ENCODE peak calls at places on chromosomes 12 and 14, in five cellular contexts. One of them, this sample, is unnamed.

GRCh38 chr12:34396006-34396860 is 373.9 kb downstream of the ALG10 start:
- DNase-seq in iPS-NIHi11: peak
- DNase-seq in hippocampal formation: no peak
- DNase-seq in CD8-positive, alpha-beta T cell: no peak
- DNase-seq in activated naive CD4-positive, alpha-beta T cell treated with anti-CD3 and anti-CD28 coated beads, Interleukin-2, amount 50 U/mL, for 16 hours: peak
- DNase-seq in this sample: no peak

GRCh38 chr12:102095677-102096263 is 24.1 kb downstream of the NUP37 start:
- DNase-seq in activated naive CD4-positive, alpha-beta T cell treated with anti-CD3 and anti-CD28 coated beads, Interleukin-2, amount 50 U/mL, for 16 hours: no peak
- DNase-seq in hippocampal formation: no peak
- DNase-seq in CD8-positive, alpha-beta T cell: no peak
- DNase-seq in iPS-NIHi11: no peak
- DNase-seq in this sample: peak

GRCh38 chr12:50597200-50598195 is 92.7 kb downstream of the DIP2B start:
- DNase-seq in activated naive CD4-positive, alpha-beta T cell treated with anti-CD3 and anti-CD28 coated beads, Interleukin-2, amount 50 U/mL, for 16 hours: peak
- DNase-seq in iPS-NIHi11: no peak
- DNase-seq in CD8-positive, alpha-beta T cell: no peak
- DNase-seq in hippocampal formation: no peak
- DNase-seq in this sample: peak

GRCh38 chr12:6276936-6277615 is 33.4 kb upstream of the PLEKHG6 start:
- DNase-seq in CD8-positive, alpha-beta T cell: no peak
- DNase-seq in activated naive CD4-positive, alpha-beta T cell treated with anti-CD3 and anti-CD28 coated beads, Interleukin-2, amount 50 U/mL, for 16 hours: no peak
- DNase-seq in iPS-NIHi11: no peak
- DNase-seq in hippocampal formation: no peak
- DNase-seq in this sample: no peak

GRCh38 chr14:61437383-61437782 is 116.0 kb downstream of the PRKCH start:
- DNase-seq in iPS-NIHi11: no peak
- DNase-seq in activated naive CD4-positive, alpha-beta T cell treated with anti-CD3 and anti-CD28 coated beads, Interleukin-2, amount 50 U/mL, for 16 hours: no peak
- DNase-seq in CD8-positive, alpha-beta T cell: no peak
- DNase-seq in hippocampal formation: no peak
- DNase-seq in this sample: no peak

GRCh38 chr12:28222081-28222700 is 31.9 kb downstream of the CCDC91 start:
- DNase-seq in hippocampal formation: no peak
- DNase-seq in CD8-positive, alpha-beta T cell: peak
- DNase-seq in iPS-NIHi11: no peak
- DNase-seq in activated naive CD4-positive, alpha-beta T cell treated with anti-CD3 and anti-CD28 coated beads, Interleukin-2, amount 50 U/mL, for 16 hours: peak
- DNase-seq in this sample: no peak

GRCh38 chr14:52769889-52770288 is 21.5 kb downstream of the GNPNAT1 start:
- DNase-seq in hippocampal formation: no peak
- DNase-seq in iPS-NIHi11: no peak
- DNase-seq in activated naive CD4-positive, alpha-beta T cell treated with anti-CD3 and anti-CD28 coated beads, Interleukin-2, amount 50 U/mL, for 16 hours: no peak
- DNase-seq in CD8-positive, alpha-beta T cell: no peak
- DNase-seq in this sample: no peak

GRCh38 chr12:52494518-52494917 is 1.5 kb upstream of the KRT6A start:
- DNase-seq in iPS-NIHi11: peak
- DNase-seq in hippocampal formation: no peak
- DNase-seq in CD8-positive, alpha-beta T cell: no peak
- DNase-seq in activated naive CD4-positive, alpha-beta T cell treated with anti-CD3 and anti-CD28 coated beads, Interleukin-2, amount 50 U/mL, for 16 hours: no peak
- DNase-seq in this sample: no peak

GRCh38 chr14:60655114-60655897 is 6.0 kb upstream of the SIX1 start:
- DNase-seq in iPS-NIHi11: no peak
- DNase-seq in hippocampal formation: no peak
- DNase-seq in CD8-positive, alpha-beta T cell: no peak
- DNase-seq in activated naive CD4-positive, alpha-beta T cell treated with anti-CD3 and anti-CD28 coated beads, Interleukin-2, amount 50 U/mL, for 16 hours: no peak
- DNase-seq in this sample: no peak

GRCh38 chr14:70023871-70024270 is 144.7 kb downstream of the SMOC1 start:
- DNase-seq in CD8-positive, alpha-beta T cell: no peak
- DNase-seq in hippocampal formation: no peak
- DNase-seq in activated naive CD4-positive, alpha-beta T cell treated with anti-CD3 and anti-CD28 coated beads, Interleukin-2, amount 50 U/mL, for 16 hours: no peak
- DNase-seq in iPS-NIHi11: no peak
- DNase-seq in this sample: no peak

GRCh38 chr12:16788888-16789790 is 183.2 kb upstream of the LMO3 start:
- DNase-seq in iPS-NIHi11: no peak
- DNase-seq in CD8-positive, alpha-beta T cell: no peak
- DNase-seq in hippocampal formation: no peak
- DNase-seq in activated naive CD4-positive, alpha-beta T cell treated with anti-CD3 and anti-CD28 coated beads, Interleukin-2, amount 50 U/mL, for 16 hours: no peak
- DNase-seq in this sample: no peak

GRCh38 chr14:42057176-42057575 is 450.5 kb downstream of the LRFN5 start:
- DNase-seq in hippocampal formation: no peak
- DNase-seq in iPS-NIHi11: no peak
- DNase-seq in activated naive CD4-positive, alpha-beta T cell treated with anti-CD3 and anti-CD28 coated beads, Interleukin-2, amount 50 U/mL, for 16 hours: no peak
- DNase-seq in CD8-positive, alpha-beta T cell: no peak
- DNase-seq in this sample: no peak

GRCh38 chr12:124861492-124861891 is 2.2 kb downstream of the SCARB1 start:
- DNase-seq in activated naive CD4-positive, alpha-beta T cell treated with anti-CD3 and anti-CD28 coated beads, Interleukin-2, amount 50 U/mL, for 16 hours: no peak
- DNase-seq in iPS-NIHi11: peak
- DNase-seq in CD8-positive, alpha-beta T cell: no peak
- DNase-seq in hippocampal formation: peak
- DNase-seq in this sample: peak

This sample was measured in midbrain.